ENCODE peak calls at places on chromosomes 5 and 9, in eight cellular contexts. Z is thoracic aorta, H is A673, N is fibroblast of villous mesenchyme, R is Peyer's patch, B is AG08395, V is HS-5, Q is NCI-H748 treated with DMSO at 0.1 percent for 48 hours. E is an unnamed sample.
A peak's percentile ranks its signal among the peaks of the same experiment; 100 is the strongest.

GRCh38 chr5:103207001-103207400 is 51.6 kb upstream of the MACIR start:
- DNase-seq in Z (no peak), H (no peak), N (no peak), R (no peak), B (no peak), V (no peak), Q (no peak), E (no peak)

GRCh38 chr5:132260714-132261615 is 3.5 kb downstream of the PDLIM4 start:
- DNase-seq in Z (peak; percentile 72), H (peak; percentile 56), N (peak; percentile 85), R (peak; percentile 49), B (no peak), V (no peak), Q (no peak), E (peak; percentile 61)

GRCh38 chr9:17852108-17852507 is 273.2 kb downstream of the SH3GL2 start:
- DNase-seq in Z (no peak), H (no peak), N (no peak), R (no peak), B (no peak), V (no peak), Q (no peak), E (no peak)

GRCh38 chr5:110219769-110220168 is 506.7 kb downstream of the TMEM232 start:
- DNase-seq in Z (no peak), H (no peak), N (no peak), R (no peak), B (no peak), V (no peak), Q (no peak), E (no peak)

GRCh38 chr9:77455312-77455927 is 192.7 kb downstream of the GNA14 start:
- DNase-seq in Z (no peak), H (peak; percentile 59), N (peak; percentile 27), R (peak; percentile 60), B (no peak), V (no peak), Q (peak; percentile 32), E (no peak)

GRCh38 chr9:99823392-99824377 is 2.0 kb downstream of the NR4A3 start:
- DNase-seq in Z (no peak), H (peak; percentile 66), N (peak; percentile 50), R (peak; percentile 56), B (peak; percentile 41), V (peak; percentile 26), Q (peak; percentile 16), E (no peak)

GRCh38 chr5:19555876-19556275 is 432.1 kb downstream of the CDH18 start:
- DNase-seq in Z (no peak), H (no peak), N (no peak), R (no peak), B (no peak), V (no peak), Q (no peak), E (no peak)

GRCh38 chr9:83956288-83957028 is 23.6 kb downstream of the HNRNPK start:
- DNase-seq in Z (peak; percentile 14), H (peak; percentile 57), N (peak; percentile 64), R (peak; percentile 95), B (peak; percentile 72), V (no peak), Q (peak; percentile 27), E (no peak)

GRCh38 chr9:119368681-119369581 is at the start of gene BRINP1:
- DNase-seq in Z (no peak), H (peak; percentile 29), N (peak; percentile 6), R (peak; percentile 51), B (peak; percentile 53), V (no peak), Q (no peak), E (no peak)

GRCh38 chr5:79201206-79201605 is 34.7 kb upstream of the JMY start:
- DNase-seq in Z (no peak), H (peak; percentile 21), N (no peak), R (no peak), B (no peak), V (no peak), Q (no peak), E (no peak)

GRCh38 chr5:172722309-172722815 is 48.6 kb downstream of the DUSP1 start:
- DNase-seq in Z (no peak), H (no peak), N (no peak), R (peak; percentile 34), B (no peak), V (no peak), Q (no peak), E (no peak)

GRCh38 chr5:159049844-159050318 is 49.8 kb downstream of the EBF1 start:
- DNase-seq in Z (no peak), H (peak; percentile 54), N (peak; percentile 85), R (no peak), B (peak; percentile 35), V (no peak), Q (no peak), E (no peak)

GRCh38 chr9:34744295-34745221 is 34.6 kb upstream of the CCL21 start:
- DNase-seq in Z (no peak), H (no peak), N (peak; percentile 56), R (no peak), B (peak; percentile 53), V (no peak), Q (no peak), E (no peak)

GRCh38 chr5:23235246-23235645 is 272.2 kb upstream of the PRDM9 start:
- DNase-seq in Z (no peak), H (no peak), N (no peak), R (no peak), B (no peak), V (peak; percentile 36), Q (no peak), E (no peak)

GRCh38 chr5:20678814-20679298 is 690.9 kb upstream of the CDH18 start:
- DNase-seq in Z (no peak), H (peak; percentile 40), N (peak; percentile 12), R (no peak), B (no peak), V (peak; percentile 95), Q (no peak), E (no peak)

GRCh38 chr5:175778951-175779475 is 92.4 kb upstream of the CPLX2 start:
- DNase-seq in Z (no peak), H (peak; percentile 36), N (peak; percentile 9), R (no peak), B (no peak), V (no peak), Q (peak; percentile 34), E (no peak)

GRCh38 chr5:1911773-1912235 is 29.1 kb upstream of the IRX4 start:
- DNase-seq in Z (no peak), H (no peak), N (no peak), R (no peak), B (no peak), V (no peak), Q (no peak), E (no peak)

GRCh38 chr5:158599132-158599531 is 500.6 kb downstream of the EBF1 start:
- DNase-seq in Z (no peak), H (peak; percentile 6), N (no peak), R (no peak), B (peak; percentile 32), V (no peak), Q (no peak), E (no peak)

GRCh38 chr9:18906656-18907395 is 126.2 kb downstream of the SAXO1 start:
- DNase-seq in Z (no peak), H (no peak), N (peak; percentile 14), R (no peak), B (peak; percentile 86), V (peak; percentile 31), Q (no peak), E (no peak)

GRCh38 chr5:10331341-10331796 is 22.1 kb upstream of the MARCHF6 start:
- DNase-seq in Z (no peak), H (no peak), N (peak; percentile 54), R (no peak), B (no peak), V (no peak), Q (peak; percentile 99), E (no peak)

E was measured in GM12878.